ENCODE peak calls at places on chromosomes 3 and 15, in seven cellular contexts. T, Y, G, I, P, W and L are unnamed samples.

GRCh38 chr3:21962456-21962855 is 211.4 kb upstream of the ZNF385D start:
- DNase-seq in T (no peak), G (no peak), P (peak), Y (no peak), W (no peak), I (no peak), L (no peak)

GRCh38 chr15:73127302-73127936 is 75.2 kb downstream of the NEO1 start:
- DNase-seq in I (peak), T (peak), Y (peak), P (peak), W (peak), G (peak), L (peak)

GRCh38 chr3:72692959-72693518 is 155.2 kb downstream of the SHQ1 start:
- DNase-seq in I (no peak), Y (no peak), P (no peak), W (peak), G (no peak), T (peak), L (no peak)

GRCh38 chr15:31397851-31398661 is 71.4 kb downstream of the KLF13 start:
- DNase-seq in I (no peak), W (peak), Y (no peak), T (peak), P (no peak), G (no peak), L (no peak)

GRCh38 chr3:119536757-119537156 is 22.7 kb downstream of the CD80 start:
- DNase-seq in T (no peak), I (no peak), W (no peak), P (no peak), Y (no peak), G (no peak), L (no peak)

GRCh38 chr15:98653686-98654085 is 5.3 kb downstream of the IGF1R start:
- DNase-seq in P (no peak), Y (no peak), G (no peak), T (no peak), W (no peak), I (no peak), L (no peak)

GRCh38 chr3:71310595-71311319 is 272.8 kb downstream of the FOXP1 start:
- DNase-seq in Y (no peak), G (no peak), I (peak), W (no peak), P (peak), T (peak), L (no peak)

GRCh38 chr15:63582179-63582578 is 15.0 kb upstream of the FBXL22 start:
- DNase-seq in P (no peak), Y (no peak), T (no peak), W (no peak), I (no peak), G (no peak), L (no peak)

GRCh38 chr15:31280831-31281216 is 45.8 kb upstream of the KLF13 start:
- DNase-seq in Y (no peak), P (no peak), T (no peak), G (no peak), I (no peak), W (no peak), L (no peak)

GRCh38 chr15:77670558-77671148 is 37.9 kb upstream of the LINGO1 start:
- DNase-seq in T (no peak), I (no peak), Y (no peak), G (no peak), P (no peak), W (no peak), L (no peak)

GRCh38 chr15:48766196-48766595 is 44.7 kb downstream of the CEP152 start:
- DNase-seq in I (no peak), Y (no peak), G (no peak), P (peak), T (no peak), W (no peak), L (no peak)

GRCh38 chr3:194880940-194881925 is 195.6 kb downstream of the FAM43A start:
- DNase-seq in Y (no peak), P (no peak), W (peak), G (peak), T (no peak), I (no peak), L (no peak)

GRCh38 chr3:128845695-128846491 is 33.5 kb upstream of the ACAD9 start:
- DNase-seq in P (peak), I (peak), T (peak), G (peak), Y (peak), W (peak), L (peak)

GRCh38 chr3:197226179-197226578 is 72.2 kb downstream of the DLG1 start:
- DNase-seq in G (no peak), W (no peak), Y (no peak), P (no peak), I (no peak), T (no peak), L (no peak)

GRCh38 chr3:20111836-20112235 is 71.6 kb downstream of the KAT2B start:
- DNase-seq in Y (no peak), W (no peak), T (peak), P (peak), I (peak), G (no peak), L (peak)

GRCh38 chr3:29436612-29437313 is 155.9 kb downstream of the RBMS3 start:
- DNase-seq in I (no peak), W (no peak), Y (no peak), P (peak), G (no peak), T (no peak), L (no peak)

GRCh38 chr15:65206750-65207149 is 4.5 kb downstream of the CILP start:
- DNase-seq in G (no peak), P (no peak), I (no peak), T (no peak), W (no peak), Y (no peak), L (no peak)

GRCh38 chr3:46910166-46910760 is 32.7 kb downstream of the PTH1R start:
- DNase-seq in I (no peak), T (no peak), P (no peak), W (no peak), Y (no peak), G (no peak), L (no peak)

GRCh38 chr3:145623349-145623748 is 537.6 kb downstream of the PLOD2 start:
- DNase-seq in T (no peak), G (no peak), Y (no peak), P (no peak), W (no peak), I (peak), L (no peak)

GRCh38 chr3:148955544-148956346 is 35.6 kb upstream of the GYG1 start:
- DNase-seq in W (no peak), T (peak), P (peak), G (peak), I (peak), Y (peak), L (peak)

GRCh38 chr3:197331131-197331530 is 32.7 kb upstream of the DLG1 start:
- DNase-seq in W (no peak), G (no peak), I (no peak), P (no peak), Y (no peak), T (peak), L (no peak)

GRCh38 chr3:170278632-170279031 is 56.4 kb downstream of the PRKCI start:
- DNase-seq in Y (no peak), T (no peak), G (no peak), P (no peak), W (no peak), I (no peak), L (no peak)

GRCh38 chr15:71713191-71713798 is 97.1 kb upstream of the NR2E3 start:
- DNase-seq in G (no peak), T (peak), P (no peak), Y (no peak), W (no peak), I (no peak), L (no peak)

GRCh38 chr3:28989646-28990089 is 291.2 kb upstream of the RBMS3 start:
- DNase-seq in T (no peak), P (peak), I (peak), W (no peak), Y (no peak), G (no peak), L (no peak)

GRCh38 chr3:71033681-71034220 is 549.8 kb downstream of the FOXP1 start:
- DNase-seq in I (no peak), P (no peak), T (no peak), Y (no peak), W (no peak), G (no peak), L (no peak)

GRCh38 chr15:90071220-90071807 is 31.0 kb downstream of the IDH2 start:
- DNase-seq in T (peak), W (no peak), I (peak), P (peak), G (no peak), Y (no peak), L (peak)

GRCh38 chr15:60326824-60327654 is 70.7 kb downstream of the ANXA2 start:
- DNase-seq in Y (peak), P (peak), W (no peak), T (peak), G (no peak), I (peak), L (peak)

GRCh38 chr15:46786886-46787285 is 930.4 kb upstream of the SEMA6D start:
- DNase-seq in W (no peak), I (peak), Y (peak), G (no peak), P (no peak), T (peak), L (peak)

GRCh38 chr15:80588801-80589200 is 106.3 kb upstream of the ABHD17C start:
- DNase-seq in W (no peak), P (peak), I (peak), G (no peak), Y (no peak), T (no peak), L (peak)

GRCh38 chr3:49872801-49873281 is 3.1 kb upstream of the CAMKV start:
- DNase-seq in G (no peak), Y (no peak), I (no peak), T (peak), W (no peak), P (no peak), L (no peak)

GRCh38 chr3:121627211-121627610 is 33.5 kb downstream of the HCLS1 start:
- DNase-seq in W (no peak), I (no peak), P (no peak), Y (no peak), T (no peak), G (no peak), L (no peak)

GRCh38 chr15:97729270-97729669 is 231.2 kb upstream of the ARRDC4 start:
- DNase-seq in T (no peak), Y (peak), W (no peak), I (no peak), P (no peak), G (no peak), L (no peak)

DNA sequence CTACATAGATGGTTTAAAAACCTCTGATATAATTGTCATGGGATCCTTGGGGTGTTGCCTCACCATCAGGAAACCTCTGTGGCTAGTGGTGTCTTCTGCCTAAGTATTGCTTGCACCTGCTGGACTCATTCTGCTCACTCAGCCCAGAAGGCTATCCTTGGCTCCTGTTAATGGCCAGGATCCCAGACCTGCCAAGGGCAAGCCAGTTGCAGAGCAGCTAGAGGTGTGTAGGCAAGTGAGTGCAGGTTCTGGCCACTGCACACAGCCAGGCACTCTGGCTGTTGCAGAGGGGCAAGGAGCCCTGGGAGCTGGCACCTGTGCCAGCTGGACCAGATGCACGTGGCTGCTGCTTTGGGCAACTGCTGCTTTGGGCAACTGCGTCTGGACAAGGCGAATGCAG is 1125.8 kb downstream of the SI start:
- DNase-seq in W (no peak), Y (no peak), P (no peak), G (no peak), I (no peak), T (no peak), L (no peak)
- H4K8ac ChIP-seq in W (no peak), Y (no peak), P (no peak), G (no peak), I (no peak), T (no peak), L (no peak)

DNA sequence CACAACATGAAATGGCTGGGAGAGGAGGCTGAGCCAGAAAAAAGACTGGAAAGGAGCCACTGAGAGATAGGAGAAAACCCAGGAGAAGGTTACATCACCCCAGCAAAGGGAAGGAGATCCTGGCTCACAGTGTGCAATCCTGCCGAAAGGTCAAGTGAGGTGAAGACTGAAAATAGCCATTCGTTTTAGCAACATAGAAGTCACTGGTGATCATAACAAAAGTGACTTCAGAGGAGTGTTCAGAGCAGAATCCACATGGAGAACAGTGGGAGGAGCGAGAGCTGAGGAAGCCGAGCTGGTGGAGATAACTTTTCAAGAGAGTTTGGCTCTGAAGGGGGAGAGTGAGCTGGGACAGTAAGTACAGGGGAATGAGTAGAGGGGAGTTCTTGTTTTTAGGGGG is 5.4 kb upstream of the HEG1 start:
- DNase-seq in G (no peak), I (peak), Y (no peak), T (no peak), P (peak), W (no peak), L (peak)
- H4K8ac ChIP-seq in G (no peak), I (no peak), Y (no peak), T (no peak), P (peak), W (no peak), L (no peak)

DNA sequence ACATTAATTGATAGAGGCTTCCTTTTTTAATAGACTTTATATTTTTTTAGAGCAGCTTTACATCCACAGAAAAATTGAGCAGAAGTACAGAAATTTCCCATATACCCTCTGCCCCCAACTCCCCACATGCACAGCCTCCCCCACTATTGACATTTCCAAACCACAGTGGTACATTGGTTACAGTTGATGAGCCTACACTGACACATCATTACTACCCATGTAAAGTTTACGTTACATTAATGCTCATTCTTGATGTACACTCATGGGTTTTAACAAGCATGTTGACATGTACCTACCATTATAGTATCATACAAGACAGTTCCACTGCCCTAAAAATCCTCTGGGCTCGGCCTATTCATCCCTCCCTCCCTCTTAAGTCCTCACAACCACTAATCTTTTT is 78.7 kb downstream of the USF3 start:
- DNase-seq in I (no peak), Y (no peak), G (no peak), T (no peak), P (no peak), W (no peak), L (no peak)
- H4K8ac ChIP-seq in I (no peak), Y (no peak), G (no peak), T (no peak), P (no peak), W (no peak), L (no peak)

GRCh38 chr15:66955001-66955516 is 110.3 kb upstream of the SMAD3 start:
- DNase-seq in W (no peak), T (peak), I (no peak), G (no peak), P (no peak), Y (no peak), L (peak)

GRCh38 chr15:66951976-66952375 is 113.4 kb upstream of the SMAD3 start:
- DNase-seq in P (peak), G (no peak), W (no peak), T (no peak), Y (no peak), I (no peak), L (no peak)

GRCh38 chr15:66954601-66955000 is 110.8 kb upstream of the SMAD3 start:
- DNase-seq in I (no peak), T (no peak), G (no peak), Y (no peak), W (no peak), P (no peak), L (no peak)

GRCh38 chr15:66952756-66953522 is 112.5 kb upstream of the SMAD3 start:
- DNase-seq in Y (no peak), W (no peak), P (no peak), G (no peak), T (no peak), I (no peak), L (no peak)

DNA sequence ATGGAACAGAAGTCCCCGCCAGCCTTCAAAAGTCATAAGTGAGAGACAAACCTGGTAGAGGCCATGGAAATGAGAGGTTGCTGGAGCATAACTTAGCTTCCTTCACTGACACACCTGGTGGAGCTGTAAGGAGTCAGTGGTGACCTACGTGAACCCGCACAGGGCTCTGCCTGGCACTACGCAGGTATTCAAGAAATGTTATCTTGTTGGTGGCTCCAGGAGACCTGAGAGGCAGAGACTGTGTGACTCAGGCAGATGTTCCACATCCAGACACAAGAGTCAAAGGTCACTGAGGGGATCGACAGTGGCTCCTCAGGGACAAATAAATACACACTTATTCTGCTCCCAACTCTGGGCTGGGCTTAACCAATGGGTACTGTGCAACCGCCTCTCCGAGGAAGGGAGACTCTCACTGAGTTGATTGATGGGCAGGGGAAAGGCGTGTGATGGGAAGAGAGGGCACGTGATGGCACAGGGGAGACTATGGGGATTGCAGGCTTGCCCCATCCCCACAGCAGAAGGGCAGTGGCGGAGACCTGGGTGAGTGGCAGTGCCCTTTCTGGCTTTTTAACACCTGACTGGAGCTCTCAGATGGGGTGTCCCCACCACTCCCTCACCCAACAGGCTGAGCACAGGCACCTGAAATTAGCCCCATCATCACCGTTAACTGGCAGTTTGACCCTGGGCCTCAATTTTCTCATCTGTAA is 111.7 kb upstream of the SMAD3 start:
- DNase-seq in G (no peak), I (no peak), W (no peak), T (no peak), P (no peak), Y (no peak), L (peak)
- H4K8ac ChIP-seq in G (no peak), I (no peak), W (no peak), T (no peak), P (no peak), Y (no peak), L (no peak)